ENCODE peak calls at places on chromosomes 12 and 14, in nine cellular contexts. M is GM23248, O is hepatocyte, K is PC-3, T is OCI-LY7, C is GM23338, J is HCT116, Q is neural progenitor cell, X is SK-N-SH. R is an unnamed sample.

GRCh38 chr12:125890366-125890905 is 825.2 kb downstream of the AACS start:
- DNase-seq in M (no peak), O (no peak), K (no peak), T (no peak), C (no peak), J (no peak), Q (no peak), X (no peak), R (no peak)

GRCh38 chr12:6613015-6613775 is 6.0 kb upstream of the CHD4 start:
- DNase-seq in M (peak; percentile 74), O (peak; percentile 83), K (peak; percentile 73), T (peak; percentile 30), C (peak; percentile 61), J (peak; percentile 45), Q (peak; percentile 77), X (peak; percentile 72), R (peak; percentile 66)

GRCh38 chr14:64816221-64816783 is 63.4 kb downstream of the SPTB start:
- DNase-seq in M (no peak), O (no peak), K (no peak), T (no peak), C (no peak), J (no peak), Q (no peak), X (no peak), R (no peak)

GRCh38 chr12:77648716-77649115 is 182.0 kb upstream of the NAV3 start:
- DNase-seq in M (peak; percentile 7), O (no peak), K (no peak), T (no peak), C (no peak), J (no peak), Q (no peak), X (no peak), R (no peak)

GRCh38 chr12:69343357-69343756 is 4.8 kb upstream of the LYZ start:
- DNase-seq in M (no peak), O (no peak), K (no peak), T (no peak), C (no peak), J (no peak), Q (no peak), X (no peak), R (no peak)

GRCh38 chr12:79327465-79327864 is 363.3 kb downstream of the PAWR start:
- DNase-seq in M (no peak), O (no peak), K (peak; percentile 45), T (no peak), C (no peak), J (no peak), Q (no peak), X (no peak), R (no peak)

GRCh38 chr14:54570651-54571415 is 3.9 kb downstream of the SAMD4A start:
- DNase-seq in M (peak; percentile 91), O (no peak), K (peak; percentile 93), T (no peak), C (no peak), J (no peak), Q (no peak), X (no peak), R (no peak)

GRCh38 chr12:19430988-19431387 is 8.3 kb upstream of the AEBP2 start:
- DNase-seq in M (peak; percentile 36), O (no peak), K (no peak), T (no peak), C (no peak), J (no peak), Q (no peak), X (no peak), R (no peak)

GRCh38 chr14:61308198-61308597 is 13.2 kb upstream of the PRKCH start:
- DNase-seq in M (no peak), O (no peak), K (no peak), T (no peak), C (no peak), J (no peak), Q (no peak), X (no peak), R (no peak)

GRCh38 chr12:57429473-57430116 is 1.2 kb downstream of the R3HDM2 start:
- DNase-seq in M (peak; percentile 41), O (no peak), K (no peak), T (no peak), C (no peak), J (no peak), Q (no peak), X (no peak), R (no peak)

DNA sequence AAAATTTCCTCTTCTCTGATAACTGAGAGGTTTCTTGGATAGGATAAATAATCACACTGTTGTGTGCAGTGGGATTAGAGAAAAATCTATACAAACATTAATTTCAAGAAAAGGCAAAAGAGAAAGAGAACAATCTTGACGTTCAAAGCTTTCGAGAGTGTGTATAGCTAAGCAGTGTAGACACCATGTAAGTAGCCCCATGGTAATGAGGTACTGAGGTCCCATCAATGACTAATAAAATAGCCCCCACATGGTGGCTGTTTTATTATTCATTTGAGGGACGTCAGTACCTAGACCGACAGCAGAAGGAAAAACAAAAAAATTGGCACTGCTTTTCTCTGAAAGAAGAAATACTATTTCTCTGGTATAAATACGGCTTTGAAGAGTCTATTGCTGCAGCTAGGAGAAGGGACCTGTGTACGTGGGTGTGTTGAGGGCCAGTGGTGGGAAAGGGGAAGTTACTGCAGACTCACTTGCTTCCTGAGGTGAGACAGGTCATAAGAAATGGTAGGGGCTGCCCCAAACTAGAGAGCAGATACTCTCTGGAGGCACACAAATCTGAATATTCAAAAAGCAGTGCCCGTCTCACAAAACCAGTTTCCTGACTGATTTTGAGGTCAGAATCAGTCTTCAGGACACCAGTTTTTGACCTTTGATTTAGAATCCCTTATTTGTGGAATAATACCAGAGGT is 339.8 kb downstream of the EMP1 start:
- DNase-seq in M (no peak), O (no peak), K (no peak), T (peak; percentile 0), C (no peak), J (no peak), Q (no peak), X (no peak), R (no peak)
- TF ChIP-seq EZH2phosphoT487 in M (no peak), O (no peak), K (no peak), T (no peak), C (no peak), J (no peak), Q (no peak), X (no peak), R (no peak)

GRCh38 chr12:52049688-52050087 is 1.6 kb upstream of the NR4A1 start:
- DNase-seq in M (no peak), O (no peak), K (no peak), T (no peak), C (no peak), J (no peak), Q (no peak), X (no peak), R (peak; percentile 2)

GRCh38 chr12:52050771-52051541 is at the start of gene NR4A1:
- DNase-seq in M (peak; percentile 99), O (peak; percentile 98), K (peak; percentile 90), T (peak; percentile 84), C (peak; percentile 93), J (peak; percentile 87), Q (peak; percentile 93), X (peak; percentile 98), R (peak; percentile 88)

GRCh38 chr12:52046859-52047258 is 4.4 kb upstream of the NR4A1 start:
- DNase-seq in M (no peak), O (no peak), K (no peak), T (no peak), C (no peak), J (no peak), Q (no peak), X (no peak), R (no peak)

GRCh38 chr12:52050116-52050770 is 999 bp upstream of the NR4A1 start:
- DNase-seq in M (no peak), O (peak; percentile 47), K (no peak), T (peak; percentile 17), C (peak; percentile 68), J (no peak), Q (no peak), X (no peak), R (peak; percentile 2)

GRCh38 chr12:52049286-52049685 is 2.0 kb upstream of the NR4A1 start:
- DNase-seq in M (no peak), O (no peak), K (no peak), T (no peak), C (no peak), J (no peak), Q (no peak), X (no peak), R (peak; percentile 5)
- H3K27ac ChIP-seq in M (no peak overlapping the region), O (no peak overlapping the region), K (no peak overlapping the region), T (no peak overlapping the region), C (no peak overlapping the region), J (peak overlapping the region; percentile 92), Q (no peak overlapping the region), X (no peak overlapping the region), R (no peak overlapping the region)

DNA sequence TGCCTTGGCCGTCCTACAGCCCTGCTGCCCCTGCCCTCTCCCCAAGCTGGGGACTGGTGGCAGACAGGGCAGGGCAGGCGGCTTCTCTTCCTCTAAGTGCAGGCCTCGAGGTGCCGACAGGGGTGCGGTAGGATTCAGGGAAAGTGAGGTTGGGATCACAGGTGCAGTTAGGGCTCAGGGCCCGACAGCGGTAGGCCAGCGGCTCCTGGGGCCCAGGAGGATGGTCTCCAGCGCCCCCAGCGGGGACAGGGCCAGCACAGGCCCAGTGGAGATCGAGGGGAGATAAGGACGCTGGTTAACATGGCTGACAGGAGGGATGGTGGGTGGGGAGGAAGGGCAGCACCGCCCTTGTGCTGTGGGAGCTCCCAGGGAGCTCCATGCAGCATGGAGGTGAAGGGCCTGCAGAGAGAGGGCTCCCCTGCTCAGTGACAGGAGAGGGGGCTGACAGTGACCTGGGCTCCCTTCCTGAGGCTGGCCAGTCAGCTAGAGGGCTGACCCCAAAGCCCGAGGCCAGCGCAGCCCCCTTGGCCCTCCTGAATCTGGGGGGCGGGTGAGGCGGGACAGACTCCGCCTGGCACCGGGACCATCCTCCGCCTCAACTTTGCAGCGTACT is 860 bp upstream of the CRIP1 start:
- DNase-seq in M (no peak), O (peak; percentile 61), K (peak; percentile 25), T (no peak), C (peak; percentile 92), J (no peak), Q (peak; percentile 81), X (peak; percentile 92), R (no peak)
- H3K4me1 ChIP-seq in M (peaks cover 22% of the 10 kb centered on the region), O (peaks cover 30% of the 10 kb centered on the region), K (peaks cover 45% of the 10 kb centered on the region), T (peaks cover 39% of the 10 kb centered on the region), C (peaks cover 12% of the 10 kb centered on the region), J (peaks cover 33% of the 10 kb centered on the region), Q (peaks cover 33% of the 10 kb centered on the region), X (peaks cover 67% of the 10 kb centered on the region), R (peaks cover 17% of the 10 kb centered on the region)

GRCh38 chr14:35403397-35404245 is 928 bp downstream of the NFKBIA start:
- DNase-seq in M (peak; percentile 98), O (peak; percentile 97), K (peak; percentile 93), T (peak; percentile 91), C (peak; percentile 85), J (peak; percentile 58), Q (peak; percentile 94), X (peak; percentile 97), R (peak; percentile 79)

GRCh38 chr14:35401853-35402252 is 2.7 kb downstream of the NFKBIA start:
- DNase-seq in M (peak; percentile 45), O (no peak), K (no peak), T (no peak), C (no peak), J (no peak), Q (no peak), X (no peak), R (no peak)

GRCh38 chr14:35403085-35403396 is 1.5 kb downstream of the NFKBIA start:
- DNase-seq in M (peak; percentile 72), O (peak; percentile 33), K (peak; percentile 34), T (no peak), C (no peak), J (no peak), Q (no peak), X (no peak), R (no peak)

GRCh38 chr14:35401422-35401729 is 3.2 kb downstream of the NFKBIA start:
- DNase-seq in M (no peak), O (no peak), K (no peak), T (no peak), C (no peak), J (no peak), Q (no peak), X (no peak), R (no peak)

GRCh38 chr14:35402323-35403084 is 2.0 kb downstream of the NFKBIA start:
- DNase-seq in M (peak; percentile 50), O (no peak), K (no peak), T (peak; percentile 15), C (no peak), J (no peak), Q (no peak), X (no peak), R (no peak)
- TF ChIP-seq EZH2phosphoT487 in M (no peak), O (no peak), K (no peak), T (no peak), C (no peak), J (no peak), Q (no peak), X (no peak), R (no peak)